ENCODE peak calls at places on chromosomes 3 and 15, in nine cellular contexts. J is HCT116, N is BE2C, Z is psoas muscle, F is heart left ventricle, A is choroid plexus epithelial cell, S is pancreas, C is endodermal cell, R is tibial nerve. P is an unnamed sample.

GRCh38 chr3:98765721-98766120 is 2.6 kb downstream of the ST3GAL6 start:
- DNase-seq in A (no peak), J (no peak), N (peak), Z (no peak), C (no peak), S (no peak), F (no peak), R (no peak), P (no peak)

GRCh38 chr15:36601497-36601932 is 22.1 kb downstream of the CDIN1 start:
- DNase-seq in R (peak), S (no peak), F (peak), J (no peak), Z (peak), N (no peak), C (no peak), A (peak), P (peak)

GRCh38 chr3:72848703-72849081 is 447 bp upstream of the SHQ1 start:
- DNase-seq in F (no peak), R (peak), J (no peak), S (no peak), C (no peak), N (no peak), Z (no peak), A (peak), P (no peak)

GRCh38 chr3:111070772-111071256 is 802 bp upstream of the NECTIN3 start:
- DNase-seq in S (no peak), R (no peak), A (peak), F (no peak), J (no peak), N (no peak), C (no peak), Z (no peak), P (no peak)

GRCh38 chr3:184171562-184171961 is 3.1 kb upstream of the AP2M1 start:
- DNase-seq in S (no peak), N (no peak), R (no peak), J (no peak), A (peak), Z (no peak), C (peak), F (peak), P (peak)

GRCh38 chr3:46845397-46845859 is 17.8 kb downstream of the MYL3 start:
- DNase-seq in C (no peak), Z (peak), N (peak), A (peak), R (peak), F (peak), J (no peak), S (peak), P (peak)

GRCh38 chr15:20348291-20348899 is 193.2 kb downstream of the GOLGA6L6 start:
- DNase-seq in Z (no peak), C (no peak), J (no peak), R (no peak), F (no peak), A (no peak), S (no peak), N (no peak), P (no peak)

GRCh38 chr15:70260096-70260495 is 162.4 kb upstream of the TLE3 start:
- DNase-seq in N (no peak), Z (no peak), R (no peak), A (no peak), C (no peak), J (no peak), S (no peak), F (peak), P (no peak)

GRCh38 chr15:69417581-69417980 is 3.4 kb downstream of the KIF23 start:
- DNase-seq in J (no peak), R (no peak), F (no peak), A (no peak), Z (no peak), S (no peak), N (no peak), C (no peak), P (peak)

GRCh38 chr3:138118863-138119766 is 3.7 kb upstream of the DZIP1L start:
- DNase-seq in S (peak), R (peak), N (peak), F (peak), A (peak), J (peak), Z (peak), C (peak), P (peak)

GRCh38 chr3:174329321-174329720 is 529.8 kb upstream of the NAALADL2 start:
- DNase-seq in J (no peak), A (peak), F (no peak), Z (no peak), R (no peak), N (no peak), S (no peak), C (no peak), P (no peak)

GRCh38 chr3:125437631-125438435 is 62.7 kb upstream of the ZNF148 start:
- DNase-seq in R (peak), A (peak), C (peak), N (peak), J (peak), F (peak), S (peak), Z (peak), P (peak)

GRCh38 chr15:34987623-34987981 is 485 bp downstream of the ZNF770 start:
- DNase-seq in F (no peak), Z (no peak), S (no peak), R (no peak), C (no peak), N (no peak), J (no peak), A (no peak), P (no peak)

GRCh38 chr15:50071551-50072258 is 47.3 kb downstream of the ATP8B4 start:
- DNase-seq in S (no peak), F (no peak), N (no peak), J (no peak), C (no peak), A (no peak), Z (no peak), R (no peak), P (no peak)

GRCh38 chr3:89145995-89146394 is 38.6 kb downstream of the EPHA3 start:
- DNase-seq in A (peak), Z (no peak), R (peak), J (no peak), N (no peak), F (no peak), C (no peak), S (no peak), P (peak)

GRCh38 chr3:159672728-159673471 is 315.7 kb upstream of the IL12A start:
- DNase-seq in N (no peak), Z (no peak), F (no peak), A (peak), J (no peak), C (no peak), S (no peak), R (no peak), P (no peak)

GRCh38 chr3:178083906-178084823 is 452.1 kb upstream of the KCNMB2 start:
- DNase-seq in F (no peak), N (peak), C (no peak), R (no peak), Z (no peak), J (peak), S (no peak), A (peak), P (peak)

GRCh38 chr3:106359692-106360091 is 490.9 kb upstream of the CBLB start:
- DNase-seq in R (no peak), A (no peak), Z (no peak), N (no peak), J (no peak), C (no peak), F (no peak), S (no peak), P (no peak)

GRCh38 chr3:188434594-188434993 is 280.6 kb downstream of the LPP start:
- DNase-seq in N (no peak), R (no peak), S (no peak), F (no peak), A (no peak), C (no peak), Z (no peak), J (no peak), P (no peak)

GRCh38 chr3:189304465-189305341 is 132.9 kb downstream of the TPRG1 start:
- DNase-seq in N (no peak), F (no peak), J (no peak), R (no peak), A (peak), S (peak), C (no peak), Z (no peak), P (peak)

GRCh38 chr15:58096529-58097084 is 31.1 kb upstream of the ALDH1A2 start:
- DNase-seq in A (no peak), S (no peak), R (no peak), C (no peak), J (no peak), F (no peak), N (no peak), Z (no peak), P (no peak)

GRCh38 chr15:33067456-33067855 is 127.1 kb downstream of the FMN1 start:
- DNase-seq in F (no peak), N (no peak), J (no peak), R (no peak), A (peak), C (peak), S (no peak), Z (no peak), P (peak)

GRCh38 chr3:17478673-17479072 is 263.8 kb downstream of the TBC1D5 start:
- DNase-seq in A (peak), C (no peak), J (peak), F (no peak), Z (no peak), N (no peak), R (no peak), S (no peak), P (peak)

GRCh38 chr3:134807189-134807588 is 12.1 kb downstream of the EPHB1 start:
- DNase-seq in R (no peak), C (peak), S (no peak), N (no peak), J (no peak), Z (no peak), F (no peak), A (no peak), P (no peak)

GRCh38 chr15:89783111-89783860 is 7.2 kb downstream of the MESP2 start:
- DNase-seq in S (peak), N (peak), C (peak), A (peak), R (no peak), Z (no peak), F (no peak), J (no peak), P (peak)

DNA sequence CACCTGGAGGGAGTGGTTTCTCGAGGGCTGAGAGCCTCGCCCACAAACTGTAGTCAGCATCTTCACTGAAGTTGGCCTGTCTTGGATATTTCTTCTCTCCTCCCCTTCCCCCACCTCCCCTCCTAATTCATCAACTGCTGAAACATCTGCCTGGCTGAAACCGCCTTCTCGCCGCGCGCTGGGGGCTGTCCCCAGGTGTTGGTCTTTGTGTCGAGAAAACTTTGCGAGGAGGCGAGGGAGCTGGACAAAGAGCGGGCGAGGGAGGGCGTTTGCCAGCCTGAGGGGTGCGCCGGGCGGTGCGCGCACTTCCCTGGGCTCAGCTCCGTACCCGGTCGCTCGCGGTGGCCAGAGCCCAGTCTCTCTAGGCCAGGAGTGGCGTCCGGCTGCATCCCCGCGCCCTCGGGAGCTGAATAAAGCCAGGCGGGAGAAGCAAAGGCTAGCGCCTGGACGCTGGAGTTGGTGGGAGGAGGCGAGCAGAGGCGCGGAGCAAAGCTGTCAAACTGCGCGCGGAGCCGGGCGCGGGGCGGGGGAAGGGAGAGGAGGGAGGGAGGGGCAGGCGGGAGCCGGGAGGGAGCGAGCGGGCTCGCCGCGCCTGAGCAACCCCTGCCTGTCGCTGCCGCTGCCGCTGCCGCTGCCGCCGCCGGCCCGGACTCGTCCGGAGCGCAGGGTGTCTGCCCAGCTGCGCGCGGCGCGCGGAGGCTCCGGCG is at the start of gene ST8SIA2:
- DNase-seq in F (no peak), R (no peak), Z (peak), C (peak), J (no peak), A (no peak), S (no peak), N (peak), P (no peak)
- H3K4me3 ChIP-seq in F (peak), R (peak), Z (peak), C (peak), J (no peak), A (no peak), S (no peak), N (peak), P (no peak)

DNA sequence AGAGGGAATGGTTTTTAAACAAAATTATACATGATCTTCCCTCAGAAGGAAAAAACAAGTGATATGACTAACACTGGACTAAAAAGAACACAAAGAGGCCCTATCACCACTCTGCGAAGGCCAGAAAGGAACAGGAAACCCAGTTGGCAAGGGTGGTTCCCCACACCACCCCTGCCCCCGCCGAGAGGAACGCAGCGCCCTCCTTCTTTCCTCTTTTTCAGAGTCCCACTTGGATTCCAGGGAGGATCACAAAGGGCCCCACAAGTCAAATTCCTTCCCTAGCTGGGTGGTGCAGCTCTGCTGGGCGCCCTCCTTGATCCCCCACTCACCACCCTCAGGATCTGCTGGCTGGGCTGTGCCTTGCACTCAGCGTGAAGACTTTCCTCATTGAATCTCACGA is 29.8 kb downstream of the PLA1A start:
- DNase-seq in S (no peak), Z (no peak), C (no peak), A (no peak), J (no peak), R (no peak), F (peak), N (no peak), P (no peak)
- TF ChIP-seq CTCF in S (no peak), Z (no peak), C (no peak), A (no peak), J (no peak), R (no peak), F (no peak), N (no peak), P (no peak)

GRCh38 chr3:71754610-71755253 is 1.1 kb downstream of the GPR27 start:
- DNase-seq in F (no peak), S (no peak), J (no peak), C (peak), Z (no peak), A (no peak), R (no peak), N (no peak), P (no peak)
- H3K4me3 ChIP-seq in F (peak), S (peak), J (no peak), C (no peak), Z (peak), A (no peak), R (peak), N (no peak), P (no peak)

GRCh38 chr15:61337541-61337940 is 108.4 kb upstream of the RORA start:
- DNase-seq in A (no peak), C (no peak), Z (no peak), N (no peak), R (no peak), F (no peak), S (no peak), J (no peak), P (no peak)

GRCh38 chr15:61331019-61331418 is 101.9 kb upstream of the RORA start:
- DNase-seq in Z (no peak), F (no peak), S (no peak), N (no peak), J (no peak), A (no peak), C (no peak), R (no peak), P (no peak)

GRCh38 chr15:61339526-61339925 is 110.4 kb upstream of the RORA start:
- DNase-seq in A (no peak), N (no peak), Z (no peak), J (no peak), F (no peak), C (no peak), S (no peak), R (no peak), P (no peak)

DNA sequence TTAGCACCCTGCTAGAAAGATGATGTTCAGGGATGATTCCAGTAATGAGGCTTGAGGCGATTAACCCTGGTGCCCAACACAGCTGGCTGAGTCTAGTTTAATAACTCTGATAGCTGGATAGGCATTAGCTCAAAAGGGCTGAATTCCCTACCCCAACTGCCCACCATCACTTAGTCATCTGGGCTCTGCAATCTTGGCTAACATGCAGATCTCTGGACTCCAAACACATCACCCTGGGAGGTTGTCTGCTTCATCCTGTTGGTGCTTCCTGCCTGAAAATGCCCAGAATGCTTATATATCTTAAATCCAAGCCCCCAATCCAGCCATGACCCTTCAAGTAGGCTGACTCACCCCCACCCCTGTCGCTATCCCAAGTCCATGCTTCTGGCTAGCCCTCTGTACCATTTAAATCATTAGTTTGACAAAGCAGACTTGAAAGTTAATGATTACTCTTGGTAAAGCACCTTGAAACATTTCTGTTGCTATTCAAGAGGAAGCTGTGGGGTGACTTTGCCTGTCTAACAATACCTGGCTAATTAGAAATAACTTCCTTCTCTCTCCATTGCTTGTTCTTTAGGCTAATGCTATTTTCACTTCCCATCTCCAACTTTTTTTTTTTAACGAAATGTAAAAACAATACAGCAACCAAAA is 107.0 kb upstream of the RORA start:
- DNase-seq in S (no peak), F (no peak), Z (no peak), N (no peak), J (no peak), R (no peak), C (no peak), A (no peak), P (no peak)
- TF ChIP-seq CTCF in S (no peak), F (no peak), Z (no peak), N (no peak), J (no peak), R (no peak), C (no peak), A (no peak), P (no peak)

DNA sequence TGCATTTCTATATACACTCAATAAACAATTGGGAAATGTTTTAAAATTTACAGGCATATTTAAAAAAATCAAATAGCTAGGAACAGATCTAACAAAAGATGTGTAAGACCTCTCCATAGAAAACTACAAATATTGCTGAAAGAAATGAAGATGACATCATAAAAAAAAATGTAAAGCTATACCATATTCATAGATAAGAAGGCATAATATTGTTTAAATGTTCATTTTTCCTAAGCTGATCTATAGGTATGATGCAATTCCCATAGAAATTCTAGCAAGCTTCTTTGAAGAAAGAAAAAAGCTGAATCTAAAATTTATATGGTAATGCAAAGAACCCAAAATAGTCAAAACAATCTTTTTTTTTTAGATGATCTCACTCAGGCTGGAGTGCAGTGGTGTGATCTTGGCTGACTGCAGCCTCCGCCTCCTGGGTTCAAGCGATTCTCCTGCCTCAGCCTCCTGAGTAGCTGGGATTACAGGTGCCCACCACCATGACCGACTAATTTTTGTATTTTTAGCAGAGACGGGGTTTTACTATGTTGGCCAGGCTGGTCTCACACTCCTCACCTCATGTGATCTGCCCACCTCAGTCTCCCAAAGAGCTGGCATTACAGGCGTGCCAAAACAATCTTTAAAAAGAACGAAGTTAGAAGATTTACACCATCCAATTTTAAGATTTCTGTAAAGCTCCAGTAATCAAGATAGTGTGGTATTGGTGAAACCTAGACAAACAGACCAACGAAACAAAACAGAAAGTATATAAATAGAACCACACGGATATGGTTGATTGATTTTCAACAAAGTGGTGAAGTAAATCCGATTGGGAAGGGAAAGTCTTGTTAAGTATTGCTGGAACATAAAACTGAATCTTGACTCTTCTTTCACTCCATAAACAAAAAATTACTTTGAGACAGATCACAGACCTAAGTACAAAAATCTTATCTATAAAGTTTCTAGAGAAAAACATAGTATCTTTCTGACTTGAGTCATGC is 6.3 kb upstream of the BHLHE40 start:
- DNase-seq in S (no peak), R (no peak), N (no peak), J (no peak), Z (no peak), F (no peak), C (no peak), A (no peak), P (peak)
- H3K4me3 ChIP-seq in S (no peak), R (no peak), N (no peak), J (no peak), Z (no peak), F (no peak), C (no peak), A (no peak), P (no peak)

GRCh38 chr3:14375192-14375591 is 27.2 kb upstream of the SLC6A6 start:
- DNase-seq in F (no peak), S (no peak), J (no peak), R (no peak), N (no peak), Z (no peak), A (no peak), C (no peak), P (no peak)
- TF ChIP-seq CTCF in F (no peak), S (no peak), J (peak), R (no peak), N (no peak), Z (peak), A (no peak), C (peak), P (no peak)

P was measured in fibroblast of villous mesenchyme.